ENCODE peak calls at places on chromosomes 6 and 20, in five cellular contexts. B is PC-3, S is hepatocyte, D is neural progenitor cell, H is GM23338. N is an unnamed sample.

GRCh38 chr20:11067359-11067758 is 393.6 kb upstream of the JAG1 start:
- DNase-seq in B (no peak), S (no peak), D (no peak), H (no peak), N (peak)

GRCh38 chr20:46827718-46828458 is 66.8 kb upstream of the EYA2 start:
- DNase-seq in B (peak), S (no peak), D (no peak), H (no peak), N (no peak)

GRCh38 chr20:8414611-8415274 is 282.7 kb downstream of the PLCB1 start:
- DNase-seq in B (peak), S (no peak), D (no peak), H (no peak), N (peak)

GRCh38 chr6:144594571-144594970 is 309.4 kb downstream of the UTRN start:
- DNase-seq in B (no peak), S (no peak), D (no peak), H (no peak), N (no peak)

GRCh38 chr6:100296810-100297544 is 167.7 kb downstream of the SIM1 start:
- DNase-seq in B (peak), S (no peak), D (no peak), H (no peak), N (peak)

GRCh38 chr20:6818033-6818808 is 50.7 kb downstream of the BMP2 start:
- DNase-seq in B (no peak), S (no peak), D (peak), H (peak), N (no peak)

GRCh38 chr20:37638527-37638926 is 55.3 kb upstream of the CTNNBL1 start:
- DNase-seq in B (no peak), S (no peak), D (no peak), H (no peak), N (no peak)

GRCh38 chr6:48744948-48745347 is 634.0 kb upstream of the PTCHD4 start:
- DNase-seq in B (peak), S (no peak), D (no peak), H (no peak), N (peak)

GRCh38 chr6:119370063-119370462 is 20.5 kb upstream of the MAN1A1 start:
- DNase-seq in B (no peak), S (no peak), D (no peak), H (peak), N (no peak)

GRCh38 chr6:77089776-77090175 is 373.5 kb downstream of the HTR1B start:
- DNase-seq in B (no peak), S (no peak), D (no peak), H (no peak), N (peak)

GRCh38 chr6:42295181-42295580 is 77.5 kb upstream of the MRPS10 start:
- DNase-seq in B (no peak), S (no peak), D (no peak), H (no peak), N (peak)

GRCh38 chr6:80404889-80405288 is 298.4 kb downstream of the BCKDHB start:
- DNase-seq in B (no peak), S (no peak), D (no peak), H (no peak), N (no peak)
- TF ChIP-seq EZH2phosphoT487 in B (no peak), S (no peak), D (no peak), H (no peak), N (no peak)

DNA sequence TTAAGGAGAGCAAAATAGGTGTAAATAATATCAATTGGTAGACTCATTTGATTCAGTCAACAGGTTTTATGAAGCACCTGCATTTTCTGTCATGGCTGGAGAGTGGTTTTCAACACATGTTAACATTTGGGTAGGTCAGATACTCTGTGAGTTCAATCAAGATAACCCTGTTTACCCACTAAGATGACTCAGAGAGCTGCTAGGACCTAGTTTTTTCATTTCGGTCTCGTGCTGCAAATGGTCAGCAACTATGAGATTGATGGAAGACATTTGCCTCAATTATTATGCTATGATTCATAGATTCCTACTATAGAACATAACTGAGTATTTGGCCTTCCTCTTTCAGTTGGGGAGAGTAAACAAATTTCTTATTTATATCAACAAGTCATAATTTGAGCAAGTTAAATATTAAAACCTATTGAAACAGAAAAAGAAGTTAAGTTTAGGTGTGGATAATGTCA is 391.4 kb upstream of the CITED2 start:
- DNase-seq in B (peak), S (peak), D (no peak), H (no peak), N (no peak)
- TF ChIP-seq EZH2phosphoT487 in B (no peak), S (no peak), D (no peak), H (no peak), N (no peak)

GRCh38 chr20:50633361-50633760 is 58.0 kb downstream of the RIPOR3 start:
- DNase-seq in B (no peak), S (no peak), D (no peak), H (no peak), N (no peak)

GRCh38 chr20:50632236-50632635 is 59.1 kb downstream of the RIPOR3 start:
- DNase-seq in B (no peak), S (no peak), D (no peak), H (no peak), N (no peak)

GRCh38 chr20:50630578-50631263 is 60.6 kb downstream of the RIPOR3 start:
- DNase-seq in B (no peak), S (no peak), D (no peak), H (no peak), N (no peak)

GRCh38 chr20:50634191-50634590 is 57.2 kb downstream of the RIPOR3 start:
- DNase-seq in B (no peak), S (no peak), D (no peak), H (no peak), N (no peak)

DNA sequence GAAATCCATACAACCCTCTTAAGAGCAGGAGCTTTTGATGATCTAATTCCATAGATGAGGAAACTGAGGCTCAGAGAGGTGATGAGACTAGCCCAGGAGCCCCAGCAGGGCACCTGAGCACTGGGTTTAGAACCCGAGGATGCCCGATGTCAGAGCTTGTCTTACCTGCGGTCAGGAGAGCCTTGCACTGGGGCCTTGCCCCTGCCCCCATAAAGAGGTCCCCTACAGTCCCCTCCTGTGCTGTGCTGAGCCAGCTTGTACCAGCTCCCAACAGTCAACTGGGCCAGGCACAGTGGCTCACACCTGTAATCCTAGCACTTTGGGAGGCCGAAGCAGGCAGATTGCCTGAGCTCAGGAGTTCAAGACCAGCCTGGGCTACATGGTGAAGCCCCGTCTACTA is 58.6 kb downstream of the RIPOR3 start:
- DNase-seq in B (no peak), S (no peak), D (no peak), H (no peak), N (no peak)
- TF ChIP-seq EZH2phosphoT487 in B (no peak), S (no peak), D (no peak), H (no peak), N (no peak)

GRCh38 chr6:155171109-155171746 is 92.6 kb upstream of the CLDN20 start:
- DNase-seq in B (peak), S (peak), D (no peak), H (no peak), N (peak)
- TF ChIP-seq EZH2phosphoT487 in B (no peak), S (no peak), D (no peak), H (no peak), N (peak)

DNA sequence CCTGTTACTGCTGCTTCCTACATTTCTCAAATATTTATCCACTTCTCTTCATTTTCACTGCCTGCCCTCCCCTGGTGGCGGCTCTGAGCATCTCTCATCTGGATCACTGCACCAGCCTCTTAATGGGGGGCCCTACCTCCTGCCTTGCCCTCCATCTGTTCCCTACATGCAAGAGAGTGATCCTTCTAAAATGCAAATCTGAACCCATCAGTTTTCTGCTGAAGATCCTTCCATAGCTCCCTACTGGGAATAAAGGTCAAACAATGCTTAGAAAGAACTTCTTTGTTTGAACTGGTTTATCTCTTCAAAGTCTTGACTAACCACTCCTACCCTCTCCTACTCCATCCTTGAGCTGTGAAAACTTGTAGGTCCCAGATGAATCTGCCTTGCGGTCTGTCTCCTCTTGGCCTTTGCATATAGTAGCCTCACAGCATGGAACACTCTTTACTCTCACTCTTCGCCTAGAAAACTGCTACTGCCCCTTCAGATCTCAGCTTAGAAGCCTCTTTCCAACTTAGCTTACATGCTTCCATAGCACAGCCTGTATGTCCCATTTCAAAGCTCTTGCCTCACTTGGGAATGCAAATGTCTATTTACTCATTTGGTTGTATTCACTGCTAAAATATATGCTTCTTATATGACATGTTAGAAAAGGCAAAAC is 119.3 kb downstream of the QRSL1 start:
- DNase-seq in B (no peak), S (no peak), D (no peak), H (peak), N (no peak)
- TF ChIP-seq EZH2phosphoT487 in B (no peak), S (no peak), D (no peak), H (no peak), N (no peak)

GRCh38 chr6:47715782-47716181 is 17.4 kb downstream of the ADGRF4 start:
- DNase-seq in B (no peak), S (no peak), D (no peak), H (no peak), N (no peak)
- TF ChIP-seq EZH2phosphoT487 in B (no peak), S (no peak), D (no peak), H (no peak), N (no peak)

GRCh38 chr20:44641305-44641704 is 10.2 kb downstream of the ADA start:
- DNase-seq in B (no peak), S (no peak), D (no peak), H (no peak), N (no peak)

GRCh38 chr20:44643596-44644383 is 7.7 kb downstream of the ADA start:
- DNase-seq in B (peak), S (peak), D (peak), H (peak), N (peak)

GRCh38 chr20:44643154-44643519 is 8.4 kb downstream of the ADA start:
- DNase-seq in B (no peak), S (no peak), D (no peak), H (no peak), N (no peak)

GRCh38 chr20:44640522-44640921 is 11.0 kb downstream of the ADA start:
- DNase-seq in B (no peak), S (no peak), D (no peak), H (no peak), N (no peak)

GRCh38 chr20:44642203-44643153 is 9.0 kb downstream of the ADA start:
- DNase-seq in B (peak), S (peak), D (peak), H (peak), N (peak)
- TF ChIP-seq EZH2phosphoT487 in B (no peak), S (no peak), D (no peak), H (no peak), N (no peak)

DNA sequence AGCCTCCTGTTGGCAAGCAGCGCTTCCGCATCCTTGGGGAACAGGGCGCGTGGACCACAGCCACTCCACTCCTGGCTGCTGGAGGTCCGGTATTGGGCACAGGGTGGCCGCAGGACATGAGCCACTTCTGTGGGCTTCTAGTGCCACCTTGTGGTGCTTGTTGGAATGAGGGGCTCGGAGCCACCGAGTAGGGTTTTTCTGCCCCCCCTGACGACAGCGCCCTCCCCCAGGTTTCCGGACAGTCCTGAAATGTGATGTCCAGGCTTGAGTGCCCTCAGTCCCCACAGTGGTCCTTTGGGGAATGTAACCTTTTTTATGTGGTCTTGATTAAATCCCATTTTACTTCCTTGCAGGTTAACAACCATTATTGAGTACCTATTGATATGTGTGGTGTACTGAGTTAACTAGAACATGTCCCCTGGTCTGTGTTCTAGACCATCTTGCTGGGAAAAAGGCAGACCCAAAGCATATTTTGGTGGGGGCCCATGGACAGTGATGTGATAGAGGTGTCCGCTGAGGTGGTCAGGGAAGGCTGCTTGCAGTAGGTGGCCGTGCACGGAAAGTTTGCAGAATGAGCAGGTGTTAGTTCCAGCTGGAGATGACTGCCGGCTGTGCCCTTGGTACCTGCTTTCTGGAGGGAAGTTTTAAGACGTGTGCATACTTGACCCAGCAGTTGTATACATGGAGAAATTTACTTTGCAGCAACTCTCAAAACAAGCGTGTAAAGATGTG is 70.0 kb downstream of the PTPN1 start:
- DNase-seq in B (peak), S (peak), D (peak), H (peak), N (peak)
- TF ChIP-seq EZH2phosphoT487 in B (no peak), S (no peak), D (no peak), H (no peak), N (no peak)

DNA sequence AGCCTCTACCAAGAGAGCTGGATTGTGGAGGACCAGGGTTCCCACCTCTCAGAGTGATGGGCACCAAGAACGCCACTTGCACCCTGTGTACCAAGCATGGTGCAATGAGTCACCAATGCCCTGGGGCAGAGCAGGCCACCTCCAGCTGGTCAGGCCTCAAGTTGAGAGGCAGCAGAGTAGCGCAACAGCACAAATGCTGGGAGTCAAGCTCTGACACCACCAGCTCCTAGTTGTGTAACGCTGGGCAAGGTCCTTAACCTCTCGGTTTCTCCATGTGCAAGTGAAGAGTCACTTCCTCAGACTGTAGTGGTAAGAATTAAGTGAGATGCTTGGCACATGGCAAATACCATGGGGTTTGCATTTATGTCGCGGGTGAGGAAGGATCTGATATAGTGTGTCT is 25.6 kb downstream of the GFOD1 start:
- DNase-seq in B (no peak), S (no peak), D (no peak), H (no peak), N (no peak)
- TF ChIP-seq EZH2phosphoT487 in B (no peak), S (no peak), D (no peak), H (no peak), N (no peak)

DNA sequence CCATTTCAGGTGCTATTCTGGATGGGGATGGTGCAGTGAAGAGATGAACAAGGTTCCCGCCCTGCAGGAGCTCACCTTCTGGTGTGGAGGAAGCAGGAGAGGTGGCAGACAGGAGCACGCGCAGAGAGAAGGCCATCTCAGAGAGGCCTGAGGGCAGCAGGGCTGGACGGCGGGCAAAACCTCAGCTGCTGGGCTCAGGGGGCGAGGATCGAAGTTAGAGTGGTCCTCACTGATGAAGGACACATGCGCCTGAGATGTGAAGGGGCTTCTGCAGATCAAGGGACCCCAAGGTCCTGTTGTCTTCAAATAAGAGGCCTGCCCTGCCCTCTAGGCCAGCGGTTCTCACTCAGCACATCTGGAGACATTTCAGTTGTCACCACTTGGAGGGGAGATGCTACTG is 198.4 kb upstream of the PMEPA1 start:
- DNase-seq in B (no peak), S (no peak), D (no peak), H (no peak), N (no peak)
- TF ChIP-seq EZH2phosphoT487 in B (no peak), S (no peak), D (no peak), H (no peak), N (no peak)